ENCODE peak calls at places on chromosomes 5 and 9, in six cellular contexts. Q is esophagus squamous epithelium, I is ovary, S is A549, U is right lobe of liver, Z is HCT116. P is an unnamed sample. For H3K4me1, the result is how much of the 10 kb centered on the place peaks cover.

GRCh38 chr5:93285461-93285860 is 295.6 kb downstream of the NR2F1-AS1 start:
- DNase-seq in Q (no peak), I (no peak), S (no peak), U (no peak), Z (no peak), P (no peak)

GRCh38 chr5:79985288-79985687 is 5.8 kb downstream of the MTX3 start:
- DNase-seq in Q (no peak), I (no peak), S (no peak), U (no peak), Z (no peak), P (no peak)

GRCh38 chr9:75105841-75106240 is 17.5 kb downstream of the OSTF1 start:
- DNase-seq in Q (no peak), I (no peak), S (no peak), U (no peak), Z (no peak), P (no peak)

GRCh38 chr5:168072665-168073064 is 218.8 kb upstream of the WWC1 start:
- DNase-seq in Q (no peak), I (no peak), S (no peak), U (no peak), Z (no peak), P (no peak)

GRCh38 chr5:132765311-132766019 is 11.6 kb downstream of the SEPTIN8 start:
- DNase-seq in Q (no peak), I (no peak), S (no peak), U (no peak), Z (no peak), P (no peak)

GRCh38 chr9:97577051-97577450 is 56.1 kb downstream of the TSTD2 start:
- DNase-seq in Q (no peak), I (no peak), S (no peak), U (peak), Z (no peak), P (no peak)

GRCh38 chr5:39376293-39376714 is 12.0 kb upstream of the C9 start:
- DNase-seq in Q (no peak), I (no peak), S (peak), U (no peak), Z (peak), P (no peak)

GRCh38 chr5:54956922-54957321 is 28.5 kb downstream of the ESM1 start:
- DNase-seq in Q (no peak), I (no peak), S (no peak), U (no peak), Z (no peak), P (no peak)

GRCh38 chr5:95660060-95660459 is 13.5 kb downstream of the RFESD start:
- DNase-seq in Q (no peak), I (no peak), S (no peak), U (no peak), Z (no peak), P (no peak)
- TF ChIP-seq POLR2A in Q (no peak), I (no peak), S (no peak), U (no peak), Z (no peak), P (no peak)

GRCh38 chr5:53032188-53032587 is 43.0 kb downstream of the ITGA2 start:
- DNase-seq in Q (no peak), I (no peak), S (no peak), U (no peak), Z (no peak), P (no peak)
- H3K4me1 ChIP-seq in Q (under half), I (under half), S (half or more), U (under half), Z (half or more), P (under half)

GRCh38 chr9:114372971-114373591 is 14.7 kb downstream of the AKNA start:
- DNase-seq in Q (peak), I (no peak), S (no peak), U (peak), Z (no peak), P (no peak)

GRCh38 chr9:114370251-114370984 is 17.4 kb downstream of the AKNA start:
- DNase-seq in Q (no peak), I (no peak), S (no peak), U (no peak), Z (no peak), P (no peak)

GRCh38 chr9:114371343-114371985 is 16.3 kb downstream of the AKNA start:
- DNase-seq in Q (no peak), I (no peak), S (no peak), U (no peak), Z (no peak), P (no peak)

GRCh38 chr9:114370985-114371335 is 16.8 kb downstream of the AKNA start:
- DNase-seq in Q (no peak), I (no peak), S (no peak), U (no peak), Z (no peak), P (no peak)

DNA sequence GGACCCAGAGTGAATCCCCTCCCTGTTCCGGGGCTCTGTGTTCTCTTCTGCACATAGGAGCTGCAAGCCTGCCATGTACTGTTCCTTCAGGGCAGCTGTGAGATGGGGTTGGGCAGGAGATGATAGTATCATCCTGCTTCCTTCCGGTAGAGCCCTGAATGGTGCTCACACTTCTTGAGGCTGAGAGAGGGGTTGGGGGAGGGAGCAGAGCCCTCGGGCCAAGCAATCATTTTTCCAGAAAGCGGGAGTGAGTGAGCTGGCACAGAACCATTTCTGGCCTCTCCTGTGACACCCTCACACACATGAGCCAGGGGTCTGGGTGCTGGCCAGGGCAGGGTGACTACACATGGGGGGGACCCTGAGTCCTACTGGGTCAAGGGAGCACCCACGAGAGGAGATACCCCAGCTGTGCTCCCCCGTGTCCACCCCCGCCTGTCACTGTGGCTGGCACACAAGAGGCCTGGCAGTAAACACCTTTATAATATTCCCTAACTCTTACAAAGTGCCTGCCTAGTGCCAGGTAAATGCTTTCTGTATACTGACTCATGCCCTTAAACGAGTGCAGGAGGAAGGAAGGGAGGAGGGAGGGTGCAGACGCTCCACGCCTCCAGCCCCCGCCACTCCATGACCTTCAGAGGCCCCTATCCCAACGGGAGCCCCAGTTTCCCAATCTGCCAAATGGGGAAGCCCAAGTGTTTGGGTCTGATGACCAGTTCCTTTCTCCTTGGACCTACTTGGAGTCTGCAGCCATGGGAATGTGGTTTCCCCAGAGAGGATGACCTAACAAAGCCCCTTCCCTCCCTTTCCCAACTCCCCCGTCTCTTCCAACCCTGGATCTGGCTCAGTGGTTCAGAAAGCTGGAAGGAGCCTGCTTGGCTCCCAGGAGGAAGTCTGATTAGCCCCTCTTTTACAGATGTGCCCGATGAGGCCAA is 15.5 kb downstream of the AKNA start:
- DNase-seq in Q (no peak), I (no peak), S (no peak), U (no peak), Z (no peak), P (no peak)
- H3K4me3 ChIP-seq in Q (peak), I (no peak), S (no peak), U (no peak), Z (no peak), P (no peak)

DNA sequence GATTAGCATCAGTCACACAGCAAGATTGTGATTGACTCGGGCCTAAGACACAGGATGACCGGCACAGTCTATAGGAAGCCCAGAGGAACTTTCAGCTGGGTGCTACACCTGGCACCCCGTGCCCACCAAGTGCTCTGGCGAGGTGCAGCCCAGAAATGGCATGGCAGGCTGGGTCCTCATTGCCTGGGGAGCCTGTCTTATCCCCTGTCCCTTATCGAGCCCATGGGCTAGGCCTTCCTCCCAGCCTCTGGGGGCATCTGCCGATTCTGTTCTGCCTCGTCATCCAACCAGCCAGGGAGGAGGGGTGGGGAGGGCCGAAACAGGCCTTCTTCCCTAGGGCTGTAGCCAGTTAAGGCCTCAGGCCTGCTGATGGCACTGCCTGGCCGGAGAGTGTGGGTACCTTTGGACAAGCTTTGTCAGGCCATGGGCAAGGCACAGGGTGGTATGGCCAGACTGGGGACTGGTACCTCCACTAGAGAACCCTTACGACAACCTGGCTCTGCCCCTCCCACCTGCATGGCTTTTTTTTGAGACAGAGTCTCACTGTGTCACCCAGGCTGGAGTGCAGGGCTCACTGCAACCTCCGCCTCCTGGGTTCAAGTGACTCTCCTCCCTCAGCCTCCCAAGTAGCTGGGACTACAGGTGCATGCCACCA is 1.6 kb downstream of the GRK6 start:
- DNase-seq in Q (no peak), I (no peak), S (no peak), U (peak), Z (no peak), P (no peak)
- TF ChIP-seq POLR2A in Q (no peak), I (no peak), S (no peak), U (no peak), Z (no peak), P (no peak)

GRCh38 chr5:178434851-178435250 is 155.3 kb downstream of the COL23A1 start:
- DNase-seq in Q (no peak), I (no peak), S (no peak), U (peak), Z (no peak), P (peak)

GRCh38 chr5:178431777-178432155 is 158.4 kb downstream of the COL23A1 start:
- DNase-seq in Q (no peak), I (no peak), S (no peak), U (no peak), Z (no peak), P (no peak)

GRCh38 chr5:178434016-178434761 is 156.0 kb downstream of the COL23A1 start:
- DNase-seq in Q (no peak), I (no peak), S (no peak), U (peak), Z (no peak), P (peak)

GRCh38 chr5:178432421-178433272 is 157.5 kb downstream of the COL23A1 start:
- DNase-seq in Q (no peak), I (no peak), S (no peak), U (peak), Z (no peak), P (peak)

GRCh38 chr5:178433273-178433775 is 156.9 kb downstream of the COL23A1 start:
- DNase-seq in Q (no peak), I (no peak), S (no peak), U (no peak), Z (no peak), P (peak)
- H3K4me1 ChIP-seq in Q (under half), I (under half), S (under half), U (under half), Z (under half), P (under half)

P was measured in esophagus muscularis mucosa.